ENCODE peak calls at places on chromosome 6, in eight cellular contexts. One of them, this sample, is unnamed.

GRCh38 chr6:16622193-16622592 is 139.1 kb downstream of the ATXN1 start:
- DNase-seq in A549: no peak
- DNase-seq in NCI-H748 treated with DMSO at 0.1 percent for 48 hours: no peak
- DNase-seq in GM12878: no peak
- DNase-seq in stimulated activated CD4-positive, alpha-beta T cell treated with anti-CD3 and anti-CD28 coated beads, Interleukin-1b, Interleukin-23, amount 100 ng/mL, for 4 hours: no peak
- DNase-seq in HFFc6: no peak
- DNase-seq in lower leg skin: no peak
- DNase-seq in cardiac muscle cell: no peak
- DNase-seq in this sample: no peak

GRCh38 chr6:12009180-12009748 is 2.8 kb upstream of the HIVEP1 start:
- DNase-seq in A549: no peak
- DNase-seq in NCI-H748 treated with DMSO at 0.1 percent for 48 hours: no peak
- DNase-seq in GM12878: no peak
- DNase-seq in stimulated activated CD4-positive, alpha-beta T cell treated with anti-CD3 and anti-CD28 coated beads, Interleukin-1b, Interleukin-23, amount 100 ng/mL, for 4 hours: no peak
- DNase-seq in HFFc6: no peak
- DNase-seq in lower leg skin: no peak
- DNase-seq in cardiac muscle cell: no peak
- DNase-seq in this sample: peak; percentile 9

GRCh38 chr6:4603856-4604369 is 172.3 kb upstream of the CDYL start:
- DNase-seq in A549: no peak
- DNase-seq in NCI-H748 treated with DMSO at 0.1 percent for 48 hours: no peak
- DNase-seq in GM12878: no peak
- DNase-seq in stimulated activated CD4-positive, alpha-beta T cell treated with anti-CD3 and anti-CD28 coated beads, Interleukin-1b, Interleukin-23, amount 100 ng/mL, for 4 hours: no peak
- DNase-seq in HFFc6: no peak
- DNase-seq in lower leg skin: no peak
- DNase-seq in cardiac muscle cell: no peak
- DNase-seq in this sample: no peak

GRCh38 chr6:43770417-43771209 is 602 bp downstream of the VEGFA start:
- DNase-seq in A549: peak; percentile 67
- DNase-seq in NCI-H748 treated with DMSO at 0.1 percent for 48 hours: peak; percentile 55
- DNase-seq in GM12878: no peak
- DNase-seq in stimulated activated CD4-positive, alpha-beta T cell treated with anti-CD3 and anti-CD28 coated beads, Interleukin-1b, Interleukin-23, amount 100 ng/mL, for 4 hours: no peak
- DNase-seq in HFFc6: peak; percentile 42
- DNase-seq in lower leg skin: peak; percentile 92
- DNase-seq in cardiac muscle cell: peak; percentile 70
- DNase-seq in this sample: peak; percentile 43

GRCh38 chr6:3848380-3848779 is 793 bp upstream of the FAM50B start:
- DNase-seq in A549: no peak
- DNase-seq in NCI-H748 treated with DMSO at 0.1 percent for 48 hours: no peak
- DNase-seq in GM12878: no peak
- DNase-seq in stimulated activated CD4-positive, alpha-beta T cell treated with anti-CD3 and anti-CD28 coated beads, Interleukin-1b, Interleukin-23, amount 100 ng/mL, for 4 hours: no peak
- DNase-seq in HFFc6: no peak
- DNase-seq in lower leg skin: no peak
- DNase-seq in cardiac muscle cell: peak; percentile 56
- DNase-seq in this sample: no peak

GRCh38 chr6:63997727-63998126 is 362.1 kb downstream of the PHF3 start:
- DNase-seq in A549: no peak
- DNase-seq in NCI-H748 treated with DMSO at 0.1 percent for 48 hours: no peak
- DNase-seq in GM12878: no peak
- DNase-seq in stimulated activated CD4-positive, alpha-beta T cell treated with anti-CD3 and anti-CD28 coated beads, Interleukin-1b, Interleukin-23, amount 100 ng/mL, for 4 hours: no peak
- DNase-seq in HFFc6: no peak
- DNase-seq in lower leg skin: no peak
- DNase-seq in cardiac muscle cell: no peak
- DNase-seq in this sample: no peak

GRCh38 chr6:134379086-134379485 is 61.2 kb upstream of the SGK1 start:
- DNase-seq in A549: no peak
- DNase-seq in NCI-H748 treated with DMSO at 0.1 percent for 48 hours: peak; percentile 94
- DNase-seq in GM12878: peak; percentile 72
- DNase-seq in stimulated activated CD4-positive, alpha-beta T cell treated with anti-CD3 and anti-CD28 coated beads, Interleukin-1b, Interleukin-23, amount 100 ng/mL, for 4 hours: peak; percentile 21
- DNase-seq in HFFc6: no peak
- DNase-seq in lower leg skin: no peak
- DNase-seq in cardiac muscle cell: no peak
- DNase-seq in this sample: no peak

GRCh38 chr6:49555951-49556350 is 5.5 kb downstream of the C6orf141 start:
- DNase-seq in A549: no peak
- DNase-seq in NCI-H748 treated with DMSO at 0.1 percent for 48 hours: no peak
- DNase-seq in GM12878: no peak
- DNase-seq in stimulated activated CD4-positive, alpha-beta T cell treated with anti-CD3 and anti-CD28 coated beads, Interleukin-1b, Interleukin-23, amount 100 ng/mL, for 4 hours: no peak
- DNase-seq in HFFc6: no peak
- DNase-seq in lower leg skin: no peak
- DNase-seq in cardiac muscle cell: no peak
- DNase-seq in this sample: no peak

GRCh38 chr6:137133136-137133535 is 40.3 kb downstream of the IL22RA2 start:
- DNase-seq in A549: no peak
- DNase-seq in NCI-H748 treated with DMSO at 0.1 percent for 48 hours: no peak
- DNase-seq in GM12878: no peak
- DNase-seq in stimulated activated CD4-positive, alpha-beta T cell treated with anti-CD3 and anti-CD28 coated beads, Interleukin-1b, Interleukin-23, amount 100 ng/mL, for 4 hours: no peak
- DNase-seq in HFFc6: no peak
- DNase-seq in lower leg skin: no peak
- DNase-seq in cardiac muscle cell: no peak
- DNase-seq in this sample: no peak

GRCh38 chr6:45835725-45836437 is 179.8 kb downstream of the CLIC5 start:
- DNase-seq in A549: no peak
- DNase-seq in NCI-H748 treated with DMSO at 0.1 percent for 48 hours: no peak
- DNase-seq in GM12878: no peak
- DNase-seq in stimulated activated CD4-positive, alpha-beta T cell treated with anti-CD3 and anti-CD28 coated beads, Interleukin-1b, Interleukin-23, amount 100 ng/mL, for 4 hours: no peak
- DNase-seq in HFFc6: no peak
- DNase-seq in lower leg skin: no peak
- DNase-seq in cardiac muscle cell: no peak
- DNase-seq in this sample: no peak

GRCh38 chr6:84284428-84285033 is 57.1 kb upstream of the CEP162 start:
- DNase-seq in A549: peak; percentile 30
- DNase-seq in NCI-H748 treated with DMSO at 0.1 percent for 48 hours: peak; percentile 7
- DNase-seq in GM12878: no peak
- DNase-seq in stimulated activated CD4-positive, alpha-beta T cell treated with anti-CD3 and anti-CD28 coated beads, Interleukin-1b, Interleukin-23, amount 100 ng/mL, for 4 hours: no peak
- DNase-seq in HFFc6: peak; percentile 2
- DNase-seq in lower leg skin: no peak
- DNase-seq in cardiac muscle cell: peak; percentile 50
- DNase-seq in this sample: no peak

GRCh38 chr6:148303616-148304015 is 39.0 kb upstream of the SASH1 start:
- DNase-seq in A549: no peak
- DNase-seq in NCI-H748 treated with DMSO at 0.1 percent for 48 hours: no peak
- DNase-seq in GM12878: no peak
- DNase-seq in stimulated activated CD4-positive, alpha-beta T cell treated with anti-CD3 and anti-CD28 coated beads, Interleukin-1b, Interleukin-23, amount 100 ng/mL, for 4 hours: no peak
- DNase-seq in HFFc6: no peak
- DNase-seq in lower leg skin: no peak
- DNase-seq in cardiac muscle cell: no peak
- DNase-seq in this sample: no peak

GRCh38 chr6:19325335-19325789 is 511.8 kb upstream of the ID4 start:
- DNase-seq in A549: no peak
- DNase-seq in NCI-H748 treated with DMSO at 0.1 percent for 48 hours: no peak
- DNase-seq in GM12878: no peak
- DNase-seq in stimulated activated CD4-positive, alpha-beta T cell treated with anti-CD3 and anti-CD28 coated beads, Interleukin-1b, Interleukin-23, amount 100 ng/mL, for 4 hours: no peak
- DNase-seq in HFFc6: no peak
- DNase-seq in lower leg skin: no peak
- DNase-seq in cardiac muscle cell: no peak
- DNase-seq in this sample: peak; percentile 38

GRCh38 chr6:136927313-136927712 is 5.2 kb downstream of the SLC35D3 start:
- DNase-seq in A549: peak; percentile 29
- DNase-seq in NCI-H748 treated with DMSO at 0.1 percent for 48 hours: peak; percentile 29
- DNase-seq in GM12878: no peak
- DNase-seq in stimulated activated CD4-positive, alpha-beta T cell treated with anti-CD3 and anti-CD28 coated beads, Interleukin-1b, Interleukin-23, amount 100 ng/mL, for 4 hours: no peak
- DNase-seq in HFFc6: peak; percentile 3
- DNase-seq in lower leg skin: no peak
- DNase-seq in cardiac muscle cell: peak; percentile 25
- DNase-seq in this sample: peak; percentile 18

GRCh38 chr6:78770766-78771165 is 96.6 kb upstream of the IRAK1BP1 start:
- DNase-seq in A549: no peak
- DNase-seq in NCI-H748 treated with DMSO at 0.1 percent for 48 hours: no peak
- DNase-seq in GM12878: no peak
- DNase-seq in stimulated activated CD4-positive, alpha-beta T cell treated with anti-CD3 and anti-CD28 coated beads, Interleukin-1b, Interleukin-23, amount 100 ng/mL, for 4 hours: no peak
- DNase-seq in HFFc6: no peak
- DNase-seq in lower leg skin: no peak
- DNase-seq in cardiac muscle cell: no peak
- DNase-seq in this sample: no peak

GRCh38 chr6:79117752-79118151 is 39.7 kb upstream of the PHIP start:
- DNase-seq in A549: peak; percentile 1
- DNase-seq in NCI-H748 treated with DMSO at 0.1 percent for 48 hours: no peak
- DNase-seq in GM12878: no peak
- DNase-seq in stimulated activated CD4-positive, alpha-beta T cell treated with anti-CD3 and anti-CD28 coated beads, Interleukin-1b, Interleukin-23, amount 100 ng/mL, for 4 hours: no peak
- DNase-seq in HFFc6: no peak
- DNase-seq in lower leg skin: no peak
- DNase-seq in cardiac muscle cell: peak; percentile 4
- DNase-seq in this sample: no peak

GRCh38 chr6:154261688-154262397 is 94.8 kb downstream of the IPCEF1 start:
- DNase-seq in A549: no peak
- DNase-seq in NCI-H748 treated with DMSO at 0.1 percent for 48 hours: no peak
- DNase-seq in GM12878: no peak
- DNase-seq in stimulated activated CD4-positive, alpha-beta T cell treated with anti-CD3 and anti-CD28 coated beads, Interleukin-1b, Interleukin-23, amount 100 ng/mL, for 4 hours: no peak
- DNase-seq in HFFc6: no peak
- DNase-seq in lower leg skin: no peak
- DNase-seq in cardiac muscle cell: no peak
- DNase-seq in this sample: no peak

GRCh38 chr6:140319209-140319608 is 944.8 kb upstream of the CITED2 start:
- DNase-seq in A549: peak; percentile 12
- DNase-seq in NCI-H748 treated with DMSO at 0.1 percent for 48 hours: no peak
- DNase-seq in GM12878: no peak
- DNase-seq in stimulated activated CD4-positive, alpha-beta T cell treated with anti-CD3 and anti-CD28 coated beads, Interleukin-1b, Interleukin-23, amount 100 ng/mL, for 4 hours: no peak
- DNase-seq in HFFc6: no peak
- DNase-seq in lower leg skin: no peak
- DNase-seq in cardiac muscle cell: peak; percentile 48
- DNase-seq in this sample: no peak

GRCh38 chr6:75993236-75994162 is 79.0 kb downstream of the IMPG1 start:
- DNase-seq in A549: no peak
- DNase-seq in NCI-H748 treated with DMSO at 0.1 percent for 48 hours: no peak
- DNase-seq in GM12878: no peak
- DNase-seq in stimulated activated CD4-positive, alpha-beta T cell treated with anti-CD3 and anti-CD28 coated beads, Interleukin-1b, Interleukin-23, amount 100 ng/mL, for 4 hours: no peak
- DNase-seq in HFFc6: no peak
- DNase-seq in lower leg skin: no peak
- DNase-seq in cardiac muscle cell: no peak
- DNase-seq in this sample: no peak

GRCh38 chr6:166530211-166531045 is 56.0 kb downstream of the RAMACL start:
- DNase-seq in A549: peak; percentile 40
- DNase-seq in NCI-H748 treated with DMSO at 0.1 percent for 48 hours: no peak
- DNase-seq in GM12878: no peak
- DNase-seq in stimulated activated CD4-positive, alpha-beta T cell treated with anti-CD3 and anti-CD28 coated beads, Interleukin-1b, Interleukin-23, amount 100 ng/mL, for 4 hours: no peak
- DNase-seq in HFFc6: no peak
- DNase-seq in lower leg skin: no peak
- DNase-seq in cardiac muscle cell: no peak
- DNase-seq in this sample: no peak

GRCh38 chr6:116316772-116317467 is 37.2 kb upstream of the TSPYL1 start:
- DNase-seq in A549: no peak
- DNase-seq in NCI-H748 treated with DMSO at 0.1 percent for 48 hours: no peak
- DNase-seq in GM12878: no peak
- DNase-seq in stimulated activated CD4-positive, alpha-beta T cell treated with anti-CD3 and anti-CD28 coated beads, Interleukin-1b, Interleukin-23, amount 100 ng/mL, for 4 hours: no peak
- DNase-seq in HFFc6: no peak
- DNase-seq in lower leg skin: no peak
- DNase-seq in cardiac muscle cell: peak; percentile 21
- DNase-seq in this sample: no peak

GRCh38 chr6:24827970-24828369 is 29.3 kb upstream of the ARMH2 start:
- DNase-seq in A549: no peak
- DNase-seq in NCI-H748 treated with DMSO at 0.1 percent for 48 hours: no peak
- DNase-seq in GM12878: no peak
- DNase-seq in stimulated activated CD4-positive, alpha-beta T cell treated with anti-CD3 and anti-CD28 coated beads, Interleukin-1b, Interleukin-23, amount 100 ng/mL, for 4 hours: no peak
- DNase-seq in HFFc6: no peak
- DNase-seq in lower leg skin: no peak
- DNase-seq in cardiac muscle cell: no peak
- DNase-seq in this sample: no peak

GRCh38 chr6:786946-787763 is 94.2 kb upstream of the EXOC2 start:
- DNase-seq in A549: peak; percentile 26
- DNase-seq in NCI-H748 treated with DMSO at 0.1 percent for 48 hours: no peak
- DNase-seq in GM12878: no peak
- DNase-seq in stimulated activated CD4-positive, alpha-beta T cell treated with anti-CD3 and anti-CD28 coated beads, Interleukin-1b, Interleukin-23, amount 100 ng/mL, for 4 hours: no peak
- DNase-seq in HFFc6: no peak
- DNase-seq in lower leg skin: no peak
- DNase-seq in cardiac muscle cell: peak; percentile 14
- DNase-seq in this sample: no peak

GRCh38 chr6:142561511-142562265 is 259.9 kb downstream of the ADGRG6 start:
- DNase-seq in A549: no peak
- DNase-seq in NCI-H748 treated with DMSO at 0.1 percent for 48 hours: no peak
- DNase-seq in GM12878: no peak
- DNase-seq in stimulated activated CD4-positive, alpha-beta T cell treated with anti-CD3 and anti-CD28 coated beads, Interleukin-1b, Interleukin-23, amount 100 ng/mL, for 4 hours: no peak
- DNase-seq in HFFc6: no peak
- DNase-seq in lower leg skin: no peak
- DNase-seq in cardiac muscle cell: no peak
- DNase-seq in this sample: no peak

GRCh38 chr6:26330835-26331808 is 33.9 kb upstream of the BTN3A2 start:
- DNase-seq in A549: peak; percentile 80
- DNase-seq in NCI-H748 treated with DMSO at 0.1 percent for 48 hours: peak; percentile 83
- DNase-seq in GM12878: no peak
- DNase-seq in stimulated activated CD4-positive, alpha-beta T cell treated with anti-CD3 and anti-CD28 coated beads, Interleukin-1b, Interleukin-23, amount 100 ng/mL, for 4 hours: peak; percentile 45
- DNase-seq in HFFc6: peak; percentile 61
- DNase-seq in lower leg skin: no peak
- DNase-seq in cardiac muscle cell: peak; percentile 27
- DNase-seq in this sample: peak; percentile 70

GRCh38 chr6:26270121-26270861 is 94.7 kb upstream of the BTN3A2 start:
- DNase-seq in A549: no peak
- DNase-seq in NCI-H748 treated with DMSO at 0.1 percent for 48 hours: peak; percentile 70
- DNase-seq in GM12878: no peak
- DNase-seq in stimulated activated CD4-positive, alpha-beta T cell treated with anti-CD3 and anti-CD28 coated beads, Interleukin-1b, Interleukin-23, amount 100 ng/mL, for 4 hours: no peak
- DNase-seq in HFFc6: no peak
- DNase-seq in lower leg skin: no peak
- DNase-seq in cardiac muscle cell: peak; percentile 11
- DNase-seq in this sample: peak; percentile 18

GRCh38 chr6:137866200-137866913 is 702 bp upstream of the TNFAIP3 start:
- DNase-seq in A549: no peak
- DNase-seq in NCI-H748 treated with DMSO at 0.1 percent for 48 hours: no peak
- DNase-seq in GM12878: no peak
- DNase-seq in stimulated activated CD4-positive, alpha-beta T cell treated with anti-CD3 and anti-CD28 coated beads, Interleukin-1b, Interleukin-23, amount 100 ng/mL, for 4 hours: no peak
- DNase-seq in HFFc6: no peak
- DNase-seq in lower leg skin: peak; percentile 94
- DNase-seq in cardiac muscle cell: no peak
- DNase-seq in this sample: peak; percentile 25

GRCh38 chr6:10315631-10316145 is 99.2 kb downstream of the TFAP2A start:
- DNase-seq in A549: no peak
- DNase-seq in NCI-H748 treated with DMSO at 0.1 percent for 48 hours: no peak
- DNase-seq in GM12878: no peak
- DNase-seq in stimulated activated CD4-positive, alpha-beta T cell treated with anti-CD3 and anti-CD28 coated beads, Interleukin-1b, Interleukin-23, amount 100 ng/mL, for 4 hours: no peak
- DNase-seq in HFFc6: peak; percentile 49
- DNase-seq in lower leg skin: no peak
- DNase-seq in cardiac muscle cell: no peak
- DNase-seq in this sample: no peak

GRCh38 chr6:37866590-37867507 is 47.3 kb downstream of the ZFAND3 start:
- DNase-seq in A549: no peak
- DNase-seq in NCI-H748 treated with DMSO at 0.1 percent for 48 hours: no peak
- DNase-seq in GM12878: no peak
- DNase-seq in stimulated activated CD4-positive, alpha-beta T cell treated with anti-CD3 and anti-CD28 coated beads, Interleukin-1b, Interleukin-23, amount 100 ng/mL, for 4 hours: no peak
- DNase-seq in HFFc6: peak; percentile 16
- DNase-seq in lower leg skin: no peak
- DNase-seq in cardiac muscle cell: no peak
- DNase-seq in this sample: no peak

GRCh38 chr6:34695729-34696188 is 808 bp downstream of the ILRUN start:
- DNase-seq in A549: no peak
- DNase-seq in NCI-H748 treated with DMSO at 0.1 percent for 48 hours: no peak
- DNase-seq in GM12878: no peak
- DNase-seq in stimulated activated CD4-positive, alpha-beta T cell treated with anti-CD3 and anti-CD28 coated beads, Interleukin-1b, Interleukin-23, amount 100 ng/mL, for 4 hours: no peak
- DNase-seq in HFFc6: no peak
- DNase-seq in lower leg skin: no peak
- DNase-seq in cardiac muscle cell: no peak
- DNase-seq in this sample: no peak

GRCh38 chr6:129605095-129605494 is 104.9 kb downstream of the ARHGAP18 start:
- DNase-seq in A549: no peak
- DNase-seq in NCI-H748 treated with DMSO at 0.1 percent for 48 hours: no peak
- DNase-seq in GM12878: no peak
- DNase-seq in stimulated activated CD4-positive, alpha-beta T cell treated with anti-CD3 and anti-CD28 coated beads, Interleukin-1b, Interleukin-23, amount 100 ng/mL, for 4 hours: no peak
- DNase-seq in HFFc6: no peak
- DNase-seq in lower leg skin: no peak
- DNase-seq in cardiac muscle cell: no peak
- DNase-seq in this sample: no peak

GRCh38 chr6:121826156-121826810 is 390.8 kb downstream of the GJA1 start:
- DNase-seq in A549: peak; percentile 64
- DNase-seq in NCI-H748 treated with DMSO at 0.1 percent for 48 hours: no peak
- DNase-seq in GM12878: no peak
- DNase-seq in stimulated activated CD4-positive, alpha-beta T cell treated with anti-CD3 and anti-CD28 coated beads, Interleukin-1b, Interleukin-23, amount 100 ng/mL, for 4 hours: no peak
- DNase-seq in HFFc6: peak; percentile 88
- DNase-seq in lower leg skin: no peak
- DNase-seq in cardiac muscle cell: peak; percentile 82
- DNase-seq in this sample: no peak

GRCh38 chr6:49606696-49607390 is 29.8 kb downstream of the RHAG start:
- DNase-seq in A549: peak; percentile 86
- DNase-seq in NCI-H748 treated with DMSO at 0.1 percent for 48 hours: peak; percentile 86
- DNase-seq in GM12878: peak; percentile 11
- DNase-seq in stimulated activated CD4-positive, alpha-beta T cell treated with anti-CD3 and anti-CD28 coated beads, Interleukin-1b, Interleukin-23, amount 100 ng/mL, for 4 hours: no peak
- DNase-seq in HFFc6: peak; percentile 75
- DNase-seq in lower leg skin: no peak
- DNase-seq in cardiac muscle cell: peak; percentile 93
- DNase-seq in this sample: peak; percentile 64

GRCh38 chr6:39664173-39664572 is 61.0 kb downstream of the KIF6 start:
- DNase-seq in A549: no peak
- DNase-seq in NCI-H748 treated with DMSO at 0.1 percent for 48 hours: no peak
- DNase-seq in GM12878: no peak
- DNase-seq in stimulated activated CD4-positive, alpha-beta T cell treated with anti-CD3 and anti-CD28 coated beads, Interleukin-1b, Interleukin-23, amount 100 ng/mL, for 4 hours: no peak
- DNase-seq in HFFc6: no peak
- DNase-seq in lower leg skin: no peak
- DNase-seq in cardiac muscle cell: no peak
- DNase-seq in this sample: peak; percentile 9